ENCODE peak calls at places on chromosomes 16 and 17, in ten cellular contexts. One of them, this sample, is unnamed.

GRCh38 chr16:56370836-56371235 is 54.5 kb downstream of the AMFR start:
- DNase-seq in lung: no peak
- DNase-seq in memory B cell: no peak
- DNase-seq in transverse colon: no peak
- DNase-seq in activated T-cell treated with anti-CD3 and anti-CD28 coated beads for 24 hours: no peak
- DNase-seq in NCI-H1436: no peak
- DNase-seq in heart right ventricle: no peak
- DNase-seq in occipital lobe: no peak
- DNase-seq in CD4-positive, CD25-positive, alpha-beta regulatory T cell: no peak
- DNase-seq in NCI-H187 treated with DMSO at 0.1 percent for 48 hours: no peak
- DNase-seq in this sample: no peak

GRCh38 chr16:4015991-4016325 is 100.3 kb downstream of the ADCY9 start:
- DNase-seq in activated T-cell treated with anti-CD3 and anti-CD28 coated beads for 24 hours: no peak
- DNase-seq in lung: no peak
- DNase-seq in transverse colon: no peak
- DNase-seq in NCI-H187 treated with DMSO at 0.1 percent for 48 hours: no peak
- DNase-seq in CD4-positive, CD25-positive, alpha-beta regulatory T cell: no peak
- DNase-seq in heart right ventricle: no peak
- DNase-seq in NCI-H1436: no peak
- DNase-seq in memory B cell: no peak
- DNase-seq in occipital lobe: no peak
- DNase-seq in this sample: no peak

GRCh38 chr16:87454391-87454790 is 38.4 kb downstream of the ZCCHC14 start:
- DNase-seq in heart right ventricle: no peak
- DNase-seq in CD4-positive, CD25-positive, alpha-beta regulatory T cell: no peak
- DNase-seq in activated T-cell treated with anti-CD3 and anti-CD28 coated beads for 24 hours: no peak
- DNase-seq in transverse colon: no peak
- DNase-seq in occipital lobe: no peak
- DNase-seq in NCI-H1436: no peak
- DNase-seq in lung: no peak
- DNase-seq in NCI-H187 treated with DMSO at 0.1 percent for 48 hours: no peak
- DNase-seq in memory B cell: no peak
- DNase-seq in this sample: no peak

GRCh38 chr16:20385844-20386832 is 18.4 kb downstream of the PDILT start:
- DNase-seq in lung: peak
- DNase-seq in occipital lobe: peak
- DNase-seq in NCI-H187 treated with DMSO at 0.1 percent for 48 hours: no peak
- DNase-seq in memory B cell: peak
- DNase-seq in transverse colon: peak
- DNase-seq in heart right ventricle: peak
- DNase-seq in CD4-positive, CD25-positive, alpha-beta regulatory T cell: peak
- DNase-seq in activated T-cell treated with anti-CD3 and anti-CD28 coated beads for 24 hours: peak
- DNase-seq in NCI-H1436: peak
- DNase-seq in this sample: peak

GRCh38 chr16:52727878-52728277 is 180.9 kb upstream of the TOX3 start:
- DNase-seq in transverse colon: no peak
- DNase-seq in occipital lobe: no peak
- DNase-seq in activated T-cell treated with anti-CD3 and anti-CD28 coated beads for 24 hours: no peak
- DNase-seq in heart right ventricle: no peak
- DNase-seq in lung: no peak
- DNase-seq in NCI-H1436: no peak
- DNase-seq in CD4-positive, CD25-positive, alpha-beta regulatory T cell: no peak
- DNase-seq in NCI-H187 treated with DMSO at 0.1 percent for 48 hours: no peak
- DNase-seq in memory B cell: no peak
- DNase-seq in this sample: no peak

GRCh38 chr17:69434164-69434579 is 19.7 kb downstream of the MAP2K6 start:
- DNase-seq in memory B cell: no peak
- DNase-seq in heart right ventricle: peak
- DNase-seq in occipital lobe: no peak
- DNase-seq in transverse colon: no peak
- DNase-seq in CD4-positive, CD25-positive, alpha-beta regulatory T cell: no peak
- DNase-seq in NCI-H1436: peak
- DNase-seq in activated T-cell treated with anti-CD3 and anti-CD28 coated beads for 24 hours: no peak
- DNase-seq in NCI-H187 treated with DMSO at 0.1 percent for 48 hours: no peak
- DNase-seq in lung: no peak
- DNase-seq in this sample: no peak

GRCh38 chr17:14359251-14359939 is 58.5 kb downstream of the HS3ST3B1 start:
- DNase-seq in transverse colon: no peak
- DNase-seq in occipital lobe: no peak
- DNase-seq in NCI-H1436: no peak
- DNase-seq in memory B cell: peak
- DNase-seq in CD4-positive, CD25-positive, alpha-beta regulatory T cell: no peak
- DNase-seq in heart right ventricle: peak
- DNase-seq in activated T-cell treated with anti-CD3 and anti-CD28 coated beads for 24 hours: peak
- DNase-seq in NCI-H187 treated with DMSO at 0.1 percent for 48 hours: no peak
- DNase-seq in lung: no peak
- DNase-seq in this sample: no peak

GRCh38 chr17:31412511-31412910 is 21.0 kb downstream of the RAB11FIP4 start:
- DNase-seq in memory B cell: no peak
- DNase-seq in heart right ventricle: no peak
- DNase-seq in NCI-H187 treated with DMSO at 0.1 percent for 48 hours: no peak
- DNase-seq in activated T-cell treated with anti-CD3 and anti-CD28 coated beads for 24 hours: no peak
- DNase-seq in occipital lobe: no peak
- DNase-seq in lung: no peak
- DNase-seq in transverse colon: no peak
- DNase-seq in CD4-positive, CD25-positive, alpha-beta regulatory T cell: no peak
- DNase-seq in NCI-H1436: no peak
- DNase-seq in this sample: no peak

GRCh38 chr16:87963400-87963799 is 12.2 kb downstream of the BANP start:
- DNase-seq in heart right ventricle: peak
- DNase-seq in memory B cell: no peak
- DNase-seq in NCI-H187 treated with DMSO at 0.1 percent for 48 hours: no peak
- DNase-seq in transverse colon: no peak
- DNase-seq in CD4-positive, CD25-positive, alpha-beta regulatory T cell: peak
- DNase-seq in lung: no peak
- DNase-seq in NCI-H1436: no peak
- DNase-seq in occipital lobe: no peak
- DNase-seq in activated T-cell treated with anti-CD3 and anti-CD28 coated beads for 24 hours: peak
- DNase-seq in this sample: peak

GRCh38 chr16:2897110-2897509 is 14.1 kb downstream of the FLYWCH2 start:
- DNase-seq in NCI-H1436: no peak
- DNase-seq in activated T-cell treated with anti-CD3 and anti-CD28 coated beads for 24 hours: no peak
- DNase-seq in lung: no peak
- DNase-seq in NCI-H187 treated with DMSO at 0.1 percent for 48 hours: no peak
- DNase-seq in CD4-positive, CD25-positive, alpha-beta regulatory T cell: no peak
- DNase-seq in transverse colon: no peak
- DNase-seq in heart right ventricle: no peak
- DNase-seq in occipital lobe: no peak
- DNase-seq in memory B cell: peak
- DNase-seq in this sample: no peak

GRCh38 chr17:9343513-9343912 is 232.1 kb downstream of the STX8 start:
- DNase-seq in NCI-H1436: no peak
- DNase-seq in lung: no peak
- DNase-seq in activated T-cell treated with anti-CD3 and anti-CD28 coated beads for 24 hours: no peak
- DNase-seq in memory B cell: no peak
- DNase-seq in heart right ventricle: no peak
- DNase-seq in transverse colon: no peak
- DNase-seq in CD4-positive, CD25-positive, alpha-beta regulatory T cell: no peak
- DNase-seq in occipital lobe: no peak
- DNase-seq in NCI-H187 treated with DMSO at 0.1 percent for 48 hours: no peak
- DNase-seq in this sample: no peak

GRCh38 chr16:29898786-29899515 is 399 bp downstream of the SEZ6L2 start:
- DNase-seq in activated T-cell treated with anti-CD3 and anti-CD28 coated beads for 24 hours: no peak
- DNase-seq in NCI-H1436: peak
- DNase-seq in heart right ventricle: no peak
- DNase-seq in lung: no peak
- DNase-seq in transverse colon: peak
- DNase-seq in NCI-H187 treated with DMSO at 0.1 percent for 48 hours: no peak
- DNase-seq in CD4-positive, CD25-positive, alpha-beta regulatory T cell: no peak
- DNase-seq in memory B cell: no peak
- DNase-seq in occipital lobe: no peak
- DNase-seq in this sample: no peak

GRCh38 chr17:75844530-75845057 is 390 bp upstream of the UNC13D start:
- DNase-seq in memory B cell: no peak
- DNase-seq in heart right ventricle: no peak
- DNase-seq in transverse colon: peak
- DNase-seq in NCI-H187 treated with DMSO at 0.1 percent for 48 hours: no peak
- DNase-seq in lung: peak
- DNase-seq in NCI-H1436: no peak
- DNase-seq in occipital lobe: no peak
- DNase-seq in activated T-cell treated with anti-CD3 and anti-CD28 coated beads for 24 hours: peak
- DNase-seq in CD4-positive, CD25-positive, alpha-beta regulatory T cell: no peak
- DNase-seq in this sample: no peak

GRCh38 chr17:41835800-41836549 is at the start of gene NT5C3B:
- DNase-seq in heart right ventricle: peak
- DNase-seq in transverse colon: peak
- DNase-seq in CD4-positive, CD25-positive, alpha-beta regulatory T cell: peak
- DNase-seq in activated T-cell treated with anti-CD3 and anti-CD28 coated beads for 24 hours: peak
- DNase-seq in NCI-H187 treated with DMSO at 0.1 percent for 48 hours: no peak
- DNase-seq in NCI-H1436: peak
- DNase-seq in occipital lobe: peak
- DNase-seq in memory B cell: peak
- DNase-seq in lung: peak
- DNase-seq in this sample: peak

GRCh38 chr17:81408049-81408448 is 12.8 kb downstream of the BAHCC1 start:
- DNase-seq in transverse colon: no peak
- DNase-seq in NCI-H187 treated with DMSO at 0.1 percent for 48 hours: no peak
- DNase-seq in NCI-H1436: no peak
- DNase-seq in lung: no peak
- DNase-seq in activated T-cell treated with anti-CD3 and anti-CD28 coated beads for 24 hours: no peak
- DNase-seq in CD4-positive, CD25-positive, alpha-beta regulatory T cell: no peak
- DNase-seq in occipital lobe: no peak
- DNase-seq in memory B cell: no peak
- DNase-seq in heart right ventricle: no peak
- DNase-seq in this sample: no peak

GRCh38 chr16:12462690-12463646 is 340.7 kb downstream of the CPPED1 start:
- DNase-seq in activated T-cell treated with anti-CD3 and anti-CD28 coated beads for 24 hours: no peak
- DNase-seq in transverse colon: no peak
- DNase-seq in NCI-H187 treated with DMSO at 0.1 percent for 48 hours: no peak
- DNase-seq in CD4-positive, CD25-positive, alpha-beta regulatory T cell: no peak
- DNase-seq in occipital lobe: no peak
- DNase-seq in NCI-H1436: no peak
- DNase-seq in memory B cell: no peak
- DNase-seq in lung: no peak
- DNase-seq in heart right ventricle: no peak
- DNase-seq in this sample: no peak

GRCh38 chr16:85987750-85988078 is 88.8 kb downstream of the IRF8 start:
- DNase-seq in NCI-H187 treated with DMSO at 0.1 percent for 48 hours: no peak
- DNase-seq in transverse colon: peak
- DNase-seq in lung: no peak
- DNase-seq in heart right ventricle: no peak
- DNase-seq in occipital lobe: no peak
- DNase-seq in CD4-positive, CD25-positive, alpha-beta regulatory T cell: no peak
- DNase-seq in activated T-cell treated with anti-CD3 and anti-CD28 coated beads for 24 hours: no peak
- DNase-seq in NCI-H1436: no peak
- DNase-seq in memory B cell: no peak
- DNase-seq in this sample: no peak

GRCh38 chr16:49344401-49344800 is 29.2 kb upstream of the C16orf78 start:
- DNase-seq in transverse colon: no peak
- DNase-seq in CD4-positive, CD25-positive, alpha-beta regulatory T cell: no peak
- DNase-seq in memory B cell: no peak
- DNase-seq in NCI-H1436: no peak
- DNase-seq in heart right ventricle: no peak
- DNase-seq in NCI-H187 treated with DMSO at 0.1 percent for 48 hours: no peak
- DNase-seq in occipital lobe: no peak
- DNase-seq in lung: no peak
- DNase-seq in activated T-cell treated with anti-CD3 and anti-CD28 coated beads for 24 hours: no peak
- DNase-seq in this sample: no peak

GRCh38 chr17:39014044-39014794 is 47.0 kb upstream of the FBXO47 start:
- DNase-seq in activated T-cell treated with anti-CD3 and anti-CD28 coated beads for 24 hours: no peak
- DNase-seq in occipital lobe: no peak
- DNase-seq in memory B cell: no peak
- DNase-seq in lung: no peak
- DNase-seq in CD4-positive, CD25-positive, alpha-beta regulatory T cell: no peak
- DNase-seq in NCI-H1436: no peak
- DNase-seq in NCI-H187 treated with DMSO at 0.1 percent for 48 hours: no peak
- DNase-seq in transverse colon: no peak
- DNase-seq in heart right ventricle: no peak
- DNase-seq in this sample: no peak

GRCh38 chr16:67841198-67841815 is 813 bp upstream of the THAP11 start:
- DNase-seq in NCI-H187 treated with DMSO at 0.1 percent for 48 hours: no peak
- DNase-seq in lung: no peak
- DNase-seq in NCI-H1436: no peak
- DNase-seq in activated T-cell treated with anti-CD3 and anti-CD28 coated beads for 24 hours: no peak
- DNase-seq in CD4-positive, CD25-positive, alpha-beta regulatory T cell: no peak
- DNase-seq in heart right ventricle: no peak
- DNase-seq in transverse colon: no peak
- DNase-seq in memory B cell: no peak
- DNase-seq in occipital lobe: no peak
- DNase-seq in this sample: no peak

GRCh38 chr16:15538484-15538883 is 104.1 kb downstream of the BMERB1 start:
- DNase-seq in CD4-positive, CD25-positive, alpha-beta regulatory T cell: no peak
- DNase-seq in occipital lobe: no peak
- DNase-seq in activated T-cell treated with anti-CD3 and anti-CD28 coated beads for 24 hours: no peak
- DNase-seq in transverse colon: no peak
- DNase-seq in heart right ventricle: no peak
- DNase-seq in memory B cell: no peak
- DNase-seq in NCI-H187 treated with DMSO at 0.1 percent for 48 hours: no peak
- DNase-seq in NCI-H1436: no peak
- DNase-seq in lung: no peak
- DNase-seq in this sample: no peak

GRCh38 chr16:5010576-5011329 is 23.0 kb downstream of the NAGPA start:
- DNase-seq in NCI-H1436: no peak
- DNase-seq in occipital lobe: no peak
- DNase-seq in lung: no peak
- DNase-seq in heart right ventricle: no peak
- DNase-seq in activated T-cell treated with anti-CD3 and anti-CD28 coated beads for 24 hours: no peak
- DNase-seq in transverse colon: no peak
- DNase-seq in NCI-H187 treated with DMSO at 0.1 percent for 48 hours: no peak
- DNase-seq in memory B cell: no peak
- DNase-seq in CD4-positive, CD25-positive, alpha-beta regulatory T cell: no peak
- DNase-seq in this sample: no peak

GRCh38 chr16:67571464-67571863 is 9.1 kb downstream of the CTCF start:
- DNase-seq in CD4-positive, CD25-positive, alpha-beta regulatory T cell: no peak
- DNase-seq in memory B cell: no peak
- DNase-seq in occipital lobe: no peak
- DNase-seq in heart right ventricle: no peak
- DNase-seq in NCI-H1436: no peak
- DNase-seq in activated T-cell treated with anti-CD3 and anti-CD28 coated beads for 24 hours: no peak
- DNase-seq in NCI-H187 treated with DMSO at 0.1 percent for 48 hours: no peak
- DNase-seq in lung: no peak
- DNase-seq in transverse colon: no peak
- DNase-seq in this sample: no peak

GRCh38 chr17:44086364-44087311 is 16.1 kb downstream of the G6PC3 start:
- DNase-seq in occipital lobe: peak
- DNase-seq in NCI-H1436: no peak
- DNase-seq in activated T-cell treated with anti-CD3 and anti-CD28 coated beads for 24 hours: peak
- DNase-seq in transverse colon: no peak
- DNase-seq in memory B cell: no peak
- DNase-seq in lung: no peak
- DNase-seq in CD4-positive, CD25-positive, alpha-beta regulatory T cell: no peak
- DNase-seq in NCI-H187 treated with DMSO at 0.1 percent for 48 hours: no peak
- DNase-seq in heart right ventricle: no peak
- DNase-seq in this sample: peak

GRCh38 chr17:56172517-56172982 is 19.3 kb downstream of the ANKFN1 start:
- DNase-seq in occipital lobe: no peak
- DNase-seq in activated T-cell treated with anti-CD3 and anti-CD28 coated beads for 24 hours: no peak
- DNase-seq in heart right ventricle: peak
- DNase-seq in CD4-positive, CD25-positive, alpha-beta regulatory T cell: no peak
- DNase-seq in memory B cell: no peak
- DNase-seq in transverse colon: no peak
- DNase-seq in lung: peak
- DNase-seq in NCI-H1436: no peak
- DNase-seq in NCI-H187 treated with DMSO at 0.1 percent for 48 hours: peak
- DNase-seq in this sample: no peak

GRCh38 chr17:75067856-75068255 is 19.9 kb upstream of the SLC16A5 start:
- DNase-seq in lung: no peak
- DNase-seq in transverse colon: no peak
- DNase-seq in heart right ventricle: no peak
- DNase-seq in memory B cell: no peak
- DNase-seq in NCI-H1436: no peak
- DNase-seq in activated T-cell treated with anti-CD3 and anti-CD28 coated beads for 24 hours: no peak
- DNase-seq in CD4-positive, CD25-positive, alpha-beta regulatory T cell: no peak
- DNase-seq in NCI-H187 treated with DMSO at 0.1 percent for 48 hours: no peak
- DNase-seq in occipital lobe: no peak
- DNase-seq in this sample: peak

GRCh38 chr17:37701424-37702020 is 43.3 kb downstream of the HNF1B start:
- DNase-seq in memory B cell: peak
- DNase-seq in CD4-positive, CD25-positive, alpha-beta regulatory T cell: no peak
- DNase-seq in NCI-H187 treated with DMSO at 0.1 percent for 48 hours: no peak
- DNase-seq in NCI-H1436: peak
- DNase-seq in heart right ventricle: no peak
- DNase-seq in occipital lobe: no peak
- DNase-seq in activated T-cell treated with anti-CD3 and anti-CD28 coated beads for 24 hours: peak
- DNase-seq in lung: peak
- DNase-seq in transverse colon: peak
- DNase-seq in this sample: peak

GRCh38 chr16:10226672-10227306 is 44.6 kb upstream of the GRIN2A start:
- DNase-seq in occipital lobe: no peak
- DNase-seq in NCI-H187 treated with DMSO at 0.1 percent for 48 hours: no peak
- DNase-seq in memory B cell: no peak
- DNase-seq in heart right ventricle: no peak
- DNase-seq in activated T-cell treated with anti-CD3 and anti-CD28 coated beads for 24 hours: no peak
- DNase-seq in CD4-positive, CD25-positive, alpha-beta regulatory T cell: no peak
- DNase-seq in NCI-H1436: no peak
- DNase-seq in transverse colon: no peak
- DNase-seq in lung: no peak
- DNase-seq in this sample: no peak

This sample was measured in activated T-helper 2 cell treated with anti-CD3 and anti-CD28 coated beads, Interferon-gamma antibody, Interleukin-2, Interleukin-4, amounts not matched to agents 10 μg/mL and 5 μg/mL and 100 μg/mL, durations not matched to agents 14 hours and 24 hours and 36 hours.